ENCODE peak calls at places on chromosomes 13 and 19, in nine cellular contexts. P, U, M, A, B, F, H, N and L are unnamed samples.

GRCh38 chr19:6060600-6061391 is 49.5 kb downstream of the RFX2 start:
- DNase-seq in P (peak; percentile 56), U (no peak), M (no peak), A (no peak), B (no peak), F (no peak), H (peak; percentile 57), N (no peak), L (no peak)

GRCh38 chr19:39498262-39499081 is at the start of gene DLL3:
- DNase-seq in P (no peak), U (peak; percentile 36), M (no peak), A (no peak), B (peak; percentile 99), F (no peak), H (no peak), N (no peak), L (no peak)

GRCh38 chr19:28019371-28019770 is 1193.6 kb downstream of the UQCRFS1 start:
- DNase-seq in P (no peak), U (no peak), M (no peak), A (no peak), B (no peak), F (no peak), H (no peak), N (peak; percentile 7), L (no peak)

GRCh38 chr19:12676384-12676792 is 5.3 kb downstream of the DHPS start:
- DNase-seq in P (peak; percentile 80), U (peak; percentile 96), M (peak; percentile 86), A (no peak), B (peak; percentile 47), F (peak; percentile 68), H (peak; percentile 69), N (no peak), L (peak; percentile 92)

GRCh38 chr13:41802684-41803554 is 158.0 kb downstream of the VWA8 start:
- DNase-seq in P (no peak), U (no peak), M (no peak), A (no peak), B (no peak), F (no peak), H (no peak), N (no peak), L (no peak)

GRCh38 chr13:91776650-91777193 is 378.3 kb downstream of the GPC5 start:
- DNase-seq in P (no peak), U (no peak), M (no peak), A (no peak), B (no peak), F (no peak), H (no peak), N (no peak), L (no peak)

GRCh38 chr19:48645652-48646191 is at the start of gene CA11:
- DNase-seq in P (no peak), U (peak; percentile 68), M (no peak), A (no peak), B (no peak), F (no peak), H (no peak), N (no peak), L (no peak)

GRCh38 chr13:109786457-109787134 is at the start of gene IRS2:
- DNase-seq in P (peak; percentile 97), U (peak; percentile 93), M (peak; percentile 95), A (no peak), B (no peak), F (peak; percentile 90), H (peak; percentile 97), N (peak; percentile 97), L (peak; percentile 96)

GRCh38 chr19:47095707-47096704 is 17.6 kb downstream of the ZC3H4 start:
- DNase-seq in P (peak; percentile 95), U (peak; percentile 41), M (peak; percentile 96), A (no peak), B (no peak), F (peak; percentile 81), H (peak; percentile 97), N (no peak), L (peak; percentile 90)

GRCh38 chr19:55646889-55647731 is 902 bp upstream of the CCDC106 start:
- DNase-seq in P (no peak), U (no peak), M (no peak), A (no peak), B (no peak), F (no peak), H (no peak), N (no peak), L (no peak)

GRCh38 chr19:37217533-37217854 is 520 bp upstream of the ZNF383 start:
- DNase-seq in P (no peak), U (no peak), M (no peak), A (no peak), B (no peak), F (no peak), H (no peak), N (no peak), L (no peak)

GRCh38 chr19:56170261-56170660 is 5.5 kb upstream of the GALP start:
- DNase-seq in P (peak; percentile 87), U (no peak), M (no peak), A (no peak), B (peak; percentile 39), F (no peak), H (no peak), N (no peak), L (no peak)

DNA sequence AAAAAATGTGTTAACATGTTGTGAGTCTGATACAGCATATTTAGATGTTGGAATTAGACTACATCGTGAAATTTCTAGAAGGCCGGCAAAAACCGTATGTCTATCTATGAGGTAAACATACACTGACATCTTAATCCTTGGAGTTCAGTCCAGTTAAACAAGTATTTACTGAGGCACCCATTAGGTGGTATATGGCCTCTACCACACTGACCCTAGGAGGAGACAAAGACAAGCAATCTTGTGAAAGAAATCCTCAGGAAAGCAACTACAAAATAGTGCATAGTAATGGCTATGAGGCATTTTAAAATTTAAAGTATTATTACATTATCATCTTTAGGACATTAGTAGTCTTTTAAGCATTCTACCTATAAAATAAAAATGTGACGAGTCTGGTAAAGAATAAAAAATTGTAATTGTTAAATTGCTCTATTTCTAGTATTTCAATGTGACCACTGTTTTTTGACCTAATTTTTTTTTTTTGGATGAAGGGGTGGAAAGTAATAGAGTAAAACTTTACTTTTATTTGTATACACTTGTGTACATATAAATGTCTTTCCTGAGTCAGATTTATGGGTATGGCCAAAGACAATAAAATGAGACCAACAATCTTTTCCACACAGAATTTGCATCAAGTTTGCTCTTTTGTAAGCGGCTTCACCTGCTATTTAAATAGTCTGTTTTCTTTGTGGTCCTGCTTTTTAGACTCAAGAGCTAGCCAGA is 50.5 kb downstream of the KATNAL1 start:
- DNase-seq in P (no peak), U (peak; percentile 11), M (no peak), A (no peak), B (no peak), F (no peak), H (no peak), N (no peak), L (no peak)
- TF ChIP-seq CTCF in P (no peak), U (peak; percentile 40), M (no peak), A (no peak), B (peak; percentile 8), F (no peak), H (no peak), N (no peak), L (no peak)

DNA sequence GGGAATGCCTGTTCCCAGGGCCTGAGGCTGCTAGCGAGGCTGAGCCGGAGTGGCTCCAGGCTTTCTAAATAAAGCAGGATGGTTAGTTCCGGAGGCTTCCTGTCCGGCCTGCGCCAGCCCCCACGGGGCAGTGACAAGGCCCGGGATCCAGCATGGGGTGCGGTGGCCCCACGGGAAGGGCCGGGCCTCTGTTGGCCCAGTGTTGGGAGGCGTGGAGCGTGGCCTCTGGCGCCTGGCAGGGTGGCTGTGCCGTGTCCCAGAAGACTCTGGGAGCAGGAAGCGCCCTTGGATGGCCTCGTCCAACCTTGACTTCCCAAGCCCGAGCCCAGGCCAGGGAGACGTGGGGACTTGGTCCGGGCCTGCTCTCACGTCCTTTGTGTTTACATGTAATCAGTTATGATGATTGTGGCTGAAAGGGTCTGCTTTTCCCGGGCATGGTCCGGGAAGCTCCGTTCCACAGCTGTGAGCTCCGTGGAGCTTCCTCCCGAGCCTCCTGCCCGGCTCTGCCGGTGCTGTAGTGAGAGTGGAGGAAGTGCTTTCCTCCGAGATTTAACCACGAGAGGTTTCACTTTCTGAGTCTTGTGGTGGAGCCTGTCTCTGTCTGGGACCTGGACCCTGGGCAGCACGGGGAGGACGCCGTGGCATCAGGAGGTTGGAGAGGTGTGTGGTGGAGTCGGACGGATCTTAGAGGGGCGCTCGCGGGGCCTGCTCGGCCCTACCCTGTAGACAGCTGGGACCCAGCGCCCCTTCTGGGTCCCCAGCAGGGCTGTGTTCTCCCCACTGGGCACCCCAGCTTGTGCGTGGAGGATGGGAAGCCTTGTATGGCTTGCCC is 4.6 kb downstream of the GNA11 start:
- DNase-seq in P (peak; percentile 51), U (no peak), M (peak; percentile 59), A (no peak), B (no peak), F (no peak), H (no peak), N (no peak), L (peak; percentile 86)
- TF ChIP-seq POLR2AphosphoS5 in P (peak; percentile 52), U (no peak), M (peak; percentile 14), A (no peak), B (no peak), F (no peak), H (no peak), N (peak; percentile 10), L (no peak)

DNA sequence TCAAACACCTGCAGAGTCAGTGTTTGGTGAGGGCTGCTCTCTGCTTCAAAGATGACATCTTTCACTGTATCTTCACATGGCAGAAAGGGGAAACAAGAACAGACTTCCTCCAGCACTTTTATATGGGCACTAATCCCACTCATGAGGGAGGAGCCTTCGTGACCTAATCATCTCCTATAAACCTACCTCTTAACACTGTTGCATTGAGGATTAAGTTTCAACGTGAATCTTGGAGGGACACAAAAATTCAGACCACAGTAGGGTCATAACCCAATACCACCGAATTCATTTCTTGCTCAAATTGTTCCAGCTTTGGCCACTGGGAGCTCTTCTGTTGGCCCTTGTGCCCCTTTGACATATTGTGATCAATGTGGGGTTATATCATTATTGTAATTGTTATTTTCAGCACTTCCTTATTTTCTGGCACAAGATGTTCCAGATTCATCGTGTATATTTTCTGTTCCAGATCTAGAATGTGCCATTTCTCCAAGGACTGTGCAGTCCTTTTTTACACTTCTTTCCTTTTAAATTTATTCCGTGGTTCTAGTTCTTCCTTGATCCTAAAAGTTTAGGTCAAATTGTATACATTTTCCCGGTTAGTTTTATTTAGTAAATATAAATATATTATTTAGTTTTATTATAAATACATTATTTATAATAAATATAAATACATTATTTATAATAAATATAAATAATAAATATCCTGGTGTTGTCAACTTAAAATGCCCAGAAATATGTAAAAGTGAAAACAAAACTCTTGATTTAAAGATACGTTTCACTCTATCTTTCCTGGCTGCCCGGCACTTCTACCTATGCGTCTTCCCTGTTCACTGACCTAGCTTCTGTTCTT is 35.5 kb upstream of the IGFL4 start:
- DNase-seq in P (no peak), U (peak; percentile 13), M (no peak), A (no peak), B (no peak), F (no peak), H (no peak), N (no peak), L (no peak)
- TF ChIP-seq CTCF in P (no peak), U (peak; percentile 1), M (no peak), A (no peak), B (no peak), F (no peak), H (no peak), N (no peak), L (no peak)

DNA sequence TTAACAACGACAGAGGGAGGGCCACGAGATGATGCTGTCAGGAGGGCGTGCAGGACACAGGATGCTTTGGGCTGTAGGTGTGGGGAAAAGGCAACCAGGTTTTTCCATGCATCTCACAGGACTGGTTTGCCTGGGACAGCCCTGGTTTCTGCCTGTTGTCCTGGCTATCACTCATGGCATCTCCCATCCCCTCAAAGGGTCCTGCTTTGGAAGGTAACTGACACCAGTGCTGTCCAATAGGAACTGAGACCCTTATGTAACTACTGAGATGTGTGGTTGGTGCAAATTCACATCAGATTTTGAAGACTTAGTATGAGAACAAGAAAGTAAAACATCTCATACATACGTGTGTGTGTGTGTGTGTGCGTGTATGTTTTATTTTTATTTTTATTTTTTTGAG is 144.2 kb downstream of the URI1 start:
- DNase-seq in P (no peak), U (no peak), M (no peak), A (no peak), B (no peak), F (no peak), H (no peak), N (no peak), L (no peak)
- TF ChIP-seq POLR2AphosphoS5 in P (no peak), U (no peak), M (no peak), A (no peak), B (no peak), F (no peak), H (no peak), N (no peak), L (no peak)